ENCODE peak calls at places on chromosome 17, in six cellular contexts. O is heart left ventricle, K is epithelial cell of esophagus, C is progenitor cell of endocrine pancreas, B is retina, T is globus pallidus. P is an unnamed sample.

GRCh38 chr17:9239260-9239820 is 218.0 kb downstream of the NTN1 start:
- DNase-seq in T (no peak), C (no peak), O (peak), K (no peak), B (no peak), P (no peak)

GRCh38 chr17:34024303-34025178 is 230.5 kb upstream of the CCL2 start:
- DNase-seq in K (no peak), B (no peak), C (no peak), T (no peak), O (no peak), P (peak)

GRCh38 chr17:64155751-64156544 is 26.0 kb upstream of the ERN1 start:
- DNase-seq in T (peak), B (peak), O (peak), C (no peak), K (no peak), P (no peak)

GRCh38 chr17:81538651-81539570 is 10.7 kb downstream of the FSCN2 start:
- DNase-seq in B (peak), T (no peak), O (no peak), K (no peak), C (no peak), P (no peak)

GRCh38 chr17:78120537-78120936 is 8.0 kb downstream of the TMC6 start:
- DNase-seq in C (no peak), B (no peak), O (no peak), K (no peak), T (no peak), P (no peak)

GRCh38 chr17:19339341-19339815 is 23.1 kb downstream of the B9D1 start:
- DNase-seq in K (no peak), O (no peak), C (no peak), B (no peak), T (no peak), P (no peak)

GRCh38 chr17:47638903-47639302 is 10.8 kb upstream of the KPNB1 start:
- DNase-seq in C (no peak), B (no peak), O (no peak), K (no peak), T (no peak), P (no peak)

GRCh38 chr17:71938340-71939010 is 182.3 kb upstream of the SOX9 start:
- DNase-seq in K (no peak), O (no peak), C (no peak), T (no peak), B (no peak), P (no peak)

GRCh38 chr17:41421116-41421515 is 3.3 kb downstream of the KRT37 start:
- DNase-seq in B (no peak), T (no peak), K (peak), O (no peak), C (no peak), P (no peak)

GRCh38 chr17:45581860-45582259 is 91.3 kb upstream of the PLEKHM1 start:
- DNase-seq in O (no peak), C (no peak), B (no peak), T (no peak), K (no peak), P (no peak)

GRCh38 chr17:75024686-75025397 is 12.4 kb downstream of the MRPL58 start:
- DNase-seq in T (no peak), K (no peak), B (no peak), C (no peak), O (no peak), P (no peak)

GRCh38 chr17:56146005-56146404 is 7.3 kb upstream of the ANKFN1 start:
- DNase-seq in K (no peak), O (no peak), T (no peak), C (no peak), B (no peak), P (no peak)

GRCh38 chr17:81365148-81365600 is 30.1 kb upstream of the BAHCC1 start:
- DNase-seq in C (no peak), O (no peak), T (no peak), B (peak), K (peak), P (no peak)

GRCh38 chr17:35849469-35850348 is 19.0 kb downstream of the HEATR9 start:
- DNase-seq in T (peak), O (peak), C (peak), B (peak), K (peak), P (peak)

GRCh38 chr17:11712445-11712844 is 114.2 kb downstream of the DNAH9 start:
- DNase-seq in T (no peak), K (no peak), B (no peak), O (no peak), C (no peak), P (no peak)

GRCh38 chr17:67481808-67482207 is 104.7 kb downstream of the PITPNC1 start:
- DNase-seq in O (no peak), B (no peak), K (no peak), C (no peak), T (no peak), P (no peak)

GRCh38 chr17:69269174-69269998 is 40.8 kb upstream of the ABCA10 start:
- DNase-seq in C (no peak), O (no peak), K (peak), T (no peak), B (no peak), P (no peak)

GRCh38 chr17:59737324-59737723 is 29.9 kb downstream of the VMP1 start:
- DNase-seq in O (no peak), B (no peak), T (no peak), K (no peak), C (no peak), P (no peak)

GRCh38 chr17:79101111-79101673 is 26.6 kb downstream of the ENGASE start:
- DNase-seq in B (no peak), O (no peak), C (no peak), T (no peak), K (no peak), P (no peak)

GRCh38 chr17:78921437-78921971 is 3.7 kb downstream of the TIMP2 start:
- DNase-seq in K (no peak), O (peak), T (peak), B (no peak), C (no peak), P (no peak)

GRCh38 chr17:74962622-74963394 is 9.8 kb downstream of the HID1 start:
- DNase-seq in T (peak), O (no peak), B (no peak), C (no peak), K (no peak), P (no peak)

GRCh38 chr17:57706761-57707160 is 38.3 kb downstream of the CCDC182 start:
- DNase-seq in B (no peak), T (no peak), O (no peak), C (no peak), K (no peak), P (no peak)

GRCh38 chr17:59669411-59669810 is 37.8 kb downstream of the PTRH2 start:
- DNase-seq in C (no peak), K (no peak), O (no peak), B (no peak), T (no peak), P (no peak)

GRCh38 chr17:32881054-32881453 is 4.1 kb upstream of the MYO1D start:
- DNase-seq in O (no peak), T (no peak), C (no peak), K (no peak), B (no peak), P (no peak)

GRCh38 chr17:50845260-50846147 is 10.1 kb downstream of the WFIKKN2 start:
- DNase-seq in O (peak), K (peak), T (no peak), C (no peak), B (no peak), P (no peak)

GRCh38 chr17:3890082-3890892 is 2.6 kb downstream of the CAMKK1 start:
- DNase-seq in T (no peak), O (peak), B (peak), K (peak), C (no peak), P (no peak)

GRCh38 chr17:49841548-49841947 is 6.3 kb downstream of the TAC4 start:
- DNase-seq in O (no peak), K (no peak), C (no peak), B (no peak), T (no peak), P (no peak)

GRCh38 chr17:43118679-43119615 is 6.2 kb downstream of the BRCA1 start:
- DNase-seq in C (no peak), T (no peak), K (no peak), O (no peak), B (no peak), P (no peak)

GRCh38 chr17:29613371-29613837 is 9.3 kb downstream of the CORO6 start:
- DNase-seq in O (peak), K (peak), B (peak), T (peak), C (peak), P (peak)

GRCh38 chr17:5591966-5592365 is 7.7 kb upstream of the NLRP1 start:
- DNase-seq in C (no peak), K (no peak), O (no peak), B (no peak), T (no peak), P (no peak)

GRCh38 chr17:60231234-60231633 is 81.5 kb downstream of the CA4 start:
- DNase-seq in T (peak), C (no peak), K (peak), B (peak), O (no peak), P (no peak)

GRCh38 chr17:39994448-39994847 is 13.8 kb downstream of the PSMD3 start:
- DNase-seq in C (no peak), O (no peak), K (no peak), T (no peak), B (no peak), P (no peak)

GRCh38 chr17:57522436-57523005 is 222.6 kb downstream of the CCDC182 start:
- DNase-seq in C (no peak), B (no peak), K (no peak), O (no peak), T (no peak), P (no peak)

GRCh38 chr17:30551666-30552339 is 74.6 kb downstream of the GOSR1 start:
- DNase-seq in O (no peak), T (no peak), B (no peak), C (no peak), K (no peak), P (no peak)

GRCh38 chr17:73697872-73698271 is 53.6 kb upstream of the SDK2 start:
- DNase-seq in K (no peak), C (no peak), B (no peak), O (no peak), T (no peak), P (no peak)

GRCh38 chr17:30969989-30970680 is 704 bp upstream of the RNF135 start:
- DNase-seq in K (peak), O (no peak), C (no peak), B (no peak), T (no peak), P (no peak)

GRCh38 chr17:60802377-60802776 is 124.7 kb downstream of the BCAS3 start:
- DNase-seq in K (no peak), B (no peak), T (no peak), O (no peak), C (no peak), P (no peak)

GRCh38 chr17:7579001-7579838 is at the start of gene CD68:
- DNase-seq in C (no peak), B (no peak), T (peak), O (peak), K (peak), P (no peak)

GRCh38 chr17:45036696-45037095 is 14.7 kb downstream of the DCAKD start:
- DNase-seq in O (no peak), T (no peak), K (no peak), B (no peak), C (no peak), P (no peak)